ENCODE peak calls at places on chromosomes 5 and 9, in four cellular contexts. F is foreskin fibroblast, B is GM12878, R is esophagus squamous epithelium. E is an unnamed sample.

GRCh38 chr9:129218918-129219317 is 40.9 kb upstream of the IER5L start:
- DNase-seq in F (no peak), B (no peak), R (no peak), E (no peak)

GRCh38 chr9:68685770-68686169 is 19.3 kb upstream of the PIP5K1B start:
- DNase-seq in B (no peak), R (no peak), F (no peak), E (no peak)

GRCh38 chr5:139584137-139584536 is 23.0 kb downstream of the UBE2D2 start:
- DNase-seq in F (no peak), B (no peak), R (no peak), E (no peak)

GRCh38 chr5:150587830-150588494 is 52.5 kb upstream of the SYNPO start:
- DNase-seq in R (no peak), F (no peak), B (no peak), E (no peak)

GRCh38 chr5:113252066-113252465 is 182.7 kb downstream of the TSSK1B start:
- DNase-seq in B (no peak), F (no peak), R (no peak), E (no peak)

GRCh38 chr9:94847486-94847885 is 121.0 kb downstream of the AOPEP start:
- DNase-seq in R (no peak), B (no peak), F (peak), E (no peak)

GRCh38 chr9:137634016-137634415 is 15.2 kb downstream of the EHMT1 start:
- DNase-seq in B (no peak), R (no peak), F (peak), E (no peak)

GRCh38 chr9:28445211-28445610 is 871.9 kb upstream of the C9orf72 start:
- DNase-seq in B (no peak), R (no peak), F (no peak), E (no peak)

GRCh38 chr5:140795259-140795641 is 598 bp downstream of the PCDHA2 start:
- DNase-seq in B (no peak), R (no peak), F (peak), E (no peak)

GRCh38 chr5:122310886-122311285 is 1.2 kb upstream of the SNCAIP start:
- DNase-seq in F (peak), R (no peak), B (no peak), E (no peak)

GRCh38 chr5:77707786-77708185 is 68.4 kb downstream of the TBCA start:
- DNase-seq in B (no peak), R (no peak), F (no peak), E (no peak)

GRCh38 chr9:22134390-22134789 is 125.3 kb upstream of the CDKN2B start:
- DNase-seq in B (no peak), R (no peak), F (no peak), E (no peak)

GRCh38 chr9:93456022-93456421 is 2.6 kb upstream of the FAM120AOS start:
- DNase-seq in B (no peak), F (no peak), R (no peak), E (no peak)
- TF ChIP-seq CTCF in B (no peak), F (no peak), R (no peak), E (no peak)

GRCh38 chr5:151718168-151718567 is 31.5 kb upstream of the SPARC start:
- DNase-seq in R (no peak), F (peak), B (no peak), E (no peak)

GRCh38 chr5:151718653-151719052 is 31.9 kb upstream of the SPARC start:
- DNase-seq in B (no peak), R (no peak), F (peak), E (no peak)

GRCh38 chr5:151720195-151720594 is 33.5 kb upstream of the SPARC start:
- DNase-seq in B (no peak), R (no peak), F (no peak), E (no peak)

GRCh38 chr5:151721087-151721646 is 34.5 kb upstream of the SPARC start:
- DNase-seq in F (no peak), R (no peak), B (peak), E (no peak)

DNA sequence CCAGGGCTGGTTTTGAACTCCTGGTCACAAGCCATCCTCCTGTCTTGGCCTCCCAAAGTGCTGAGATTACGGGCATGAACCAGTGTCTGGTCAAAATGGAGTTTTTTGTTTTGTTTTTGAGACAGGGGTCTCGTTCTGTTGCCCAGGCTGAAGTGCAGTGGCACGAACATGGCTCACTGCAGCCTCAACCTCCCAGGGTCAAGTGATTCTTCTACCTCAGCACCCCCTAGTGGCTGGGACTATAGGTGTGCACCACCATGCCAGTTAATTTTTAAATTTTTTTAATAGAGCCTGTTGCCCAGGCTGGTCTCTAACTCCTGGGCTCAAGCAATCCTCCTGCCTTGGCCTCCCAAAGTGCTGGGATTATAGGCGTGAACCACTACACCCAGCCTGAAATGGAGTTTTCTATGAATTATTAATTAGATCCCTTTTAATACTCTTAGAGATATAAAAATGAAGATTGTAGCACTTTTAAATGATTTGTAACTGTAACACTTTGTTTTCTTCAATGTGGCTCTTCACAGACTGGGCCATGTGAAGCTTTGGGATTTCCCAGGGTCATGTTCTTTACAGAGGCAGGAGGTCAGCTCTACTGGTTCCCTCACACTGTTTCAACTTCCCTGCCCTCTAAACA is 32.6 kb upstream of the SPARC start:
- DNase-seq in F (peak), B (no peak), R (no peak), E (peak)
- TF ChIP-seq CTCF in F (peak), B (peak), R (peak), E (peak)

DNA sequence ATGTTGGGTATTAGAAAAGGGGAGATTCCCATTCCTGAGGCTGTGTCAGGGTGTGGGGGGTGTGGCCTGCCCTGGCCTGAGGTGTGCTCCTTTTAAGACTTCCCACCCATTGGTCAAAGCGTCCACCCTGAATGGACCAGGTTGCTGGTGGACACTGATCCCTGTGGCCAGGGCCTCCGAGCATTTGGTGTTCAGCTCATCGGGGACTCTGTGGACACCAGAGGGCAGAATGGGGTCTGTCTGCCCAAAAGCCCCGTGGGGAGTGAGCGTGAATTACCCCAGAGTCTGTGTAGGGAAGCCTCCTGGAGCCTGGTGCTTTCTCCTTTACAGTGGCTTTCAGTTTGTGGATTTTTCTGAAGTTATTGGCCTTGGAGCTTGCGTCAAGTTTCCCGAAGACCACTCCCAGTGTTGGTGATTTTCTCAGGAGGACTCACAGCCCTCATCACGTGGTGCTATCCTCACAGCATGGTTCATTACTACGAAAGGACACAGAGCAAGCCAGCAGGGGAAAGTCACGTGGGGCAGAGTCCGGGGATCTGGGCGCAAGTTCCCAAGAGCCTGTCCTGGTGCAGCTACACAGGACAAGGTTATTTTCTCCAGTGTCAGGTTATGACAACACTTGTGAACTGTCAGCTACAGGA is 55.5 kb downstream of the TENT4A start:
- DNase-seq in F (no peak), R (no peak), B (no peak), E (no peak)
- TF ChIP-seq CTCF in F (no peak), R (no peak), B (no peak), E (no peak)

GRCh38 chr9:31839273-31839672 is 545.2 kb upstream of the ACO1 start:
- DNase-seq in R (no peak), F (no peak), B (no peak), E (no peak)
- TF ChIP-seq CTCF in R (no peak), F (no peak), B (no peak), E (no peak)